ENCODE peak calls at places on chromosomes 4 and X, in five cellular contexts. H is hepatic stellate cell, Z is C1 segment of cervical spinal cord, A is fibroblast of the conjunctiva, G is NCI-H524 treated with DMSO at 0.1 percent for 48 hours. I is an unnamed sample.

GRCh38 chr4:152936446-152937279 is 540 bp downstream of the FHDC1 start:
- DNase-seq in H (peak), Z (no peak), A (no peak), G (no peak), I (peak)

GRCh38 chr4:7732263-7732662 is 207.4 kb downstream of the AFAP1 start:
- DNase-seq in G (no peak), A (no peak), H (no peak), Z (no peak), I (no peak)

GRCh38 chrX:39296472-39296871 is 495.2 kb downstream of the MID1IP1 start:
- DNase-seq in H (no peak), G (no peak), A (no peak), Z (no peak), I (no peak)

GRCh38 chr4:183304067-183304466 is 16.0 kb downstream of the CLDN22 start:
- DNase-seq in H (no peak), G (no peak), Z (no peak), A (no peak), I (no peak)

GRCh38 chr4:92198711-92199110 is 105.1 kb upstream of the GRID2 start:
- DNase-seq in G (no peak), H (peak), A (peak), Z (no peak), I (no peak)

GRCh38 chrX:262391-262909 is 18.7 kb upstream of the PLCXD1 start:
- DNase-seq in Z (no peak), A (no peak), G (no peak), H (no peak), I (no peak)

GRCh38 chr4:165302658-165303057 is 24.8 kb upstream of the MSMO1 start:
- DNase-seq in H (no peak), A (no peak), G (no peak), Z (no peak), I (no peak)

GRCh38 chr4:77817304-77818076 is 1.7 kb downstream of the CNOT6L start:
- DNase-seq in G (no peak), H (no peak), Z (no peak), A (no peak), I (no peak)

GRCh38 chr4:82372502-82372873 is 1.3 kb downstream of the HNRNPD start:
- DNase-seq in Z (peak), A (no peak), G (no peak), H (peak), I (peak)

GRCh38 chrX:150162141-150162540 is 201.0 kb upstream of the MAMLD1 start:
- DNase-seq in G (no peak), Z (no peak), H (no peak), A (no peak), I (no peak)

GRCh38 chr4:70703695-70704332 is 15.5 kb downstream of the UTP3 start:
- DNase-seq in A (no peak), H (peak), G (peak), Z (no peak), I (peak)

GRCh38 chrX:1462596-1463251 is 10.0 kb upstream of the ASMTL start:
- DNase-seq in G (no peak), A (peak), Z (no peak), H (peak), I (no peak)

GRCh38 chrX:5979338-5979737 is 249.3 kb downstream of the NLGN4X start:
- DNase-seq in A (no peak), G (no peak), Z (no peak), H (no peak), I (no peak)

GRCh38 chr4:83890816-83891215 is 354.9 kb downstream of the GPAT3 start:
- DNase-seq in H (no peak), Z (no peak), A (no peak), G (no peak), I (no peak)

GRCh38 chrX:23434356-23434884 is 99.8 kb downstream of the PTCHD1 start:
- DNase-seq in G (no peak), A (peak), H (no peak), Z (no peak), I (no peak)

GRCh38 chrX:100650841-100651240 is 6.8 kb downstream of the SRPX2 start:
- DNase-seq in H (no peak), A (no peak), G (no peak), Z (no peak), I (no peak)

GRCh38 chrX:133307637-133308485 is 89.7 kb upstream of the TFDP3 start:
- DNase-seq in H (no peak), Z (no peak), A (no peak), G (no peak), I (peak)

GRCh38 chr4:8704632-8705031 is 112.1 kb downstream of the CPZ start:
- DNase-seq in Z (no peak), H (no peak), G (no peak), A (no peak), I (no peak)

GRCh38 chr4:73589887-73590801 is 30.1 kb downstream of the RASSF6 start:
- DNase-seq in G (no peak), Z (no peak), A (no peak), H (no peak), I (no peak)

GRCh38 chr4:131534944-131535640 is 1614.0 kb upstream of the PCDH10 start:
- DNase-seq in A (no peak), H (no peak), Z (no peak), G (no peak), I (no peak)

GRCh38 chrX:14015294-14015693 is 14.4 kb downstream of the GEMIN8 start:
- DNase-seq in G (no peak), Z (no peak), A (peak), H (no peak), I (no peak)

GRCh38 chr4:124437853-124438495 is 274.6 kb downstream of the ANKRD50 start:
- DNase-seq in Z (no peak), G (no peak), H (no peak), A (no peak), I (no peak)

GRCh38 chr4:39976945-39977488 is 694 bp downstream of the PDS5A start:
- DNase-seq in H (peak), Z (peak), G (no peak), A (no peak), I (peak)

GRCh38 chr4:139036885-139037284 is 21.3 kb downstream of the NOCT start:
- DNase-seq in H (no peak), Z (no peak), A (no peak), G (no peak), I (no peak)

GRCh38 chrX:6227445-6227820 is 1.2 kb downstream of the NLGN4X start:
- DNase-seq in H (no peak), A (no peak), G (no peak), Z (no peak), I (peak)

GRCh38 chrX:104343408-104344129 is 88.8 kb upstream of the ESX1 start:
- DNase-seq in Z (no peak), G (peak), A (peak), H (peak), I (peak)

GRCh38 chr4:101669832-101670188 is 120.7 kb upstream of the BANK1 start:
- DNase-seq in Z (no peak), G (no peak), A (no peak), H (no peak), I (no peak)

I was measured in GM23338.